ENCODE peak calls at places on chromosome 15, in eight cellular contexts. P is HL-60; D is left cardiac atrium; H is globus pallidus; X is AG04450; Y is lower lobe of right lung; G is activated T-helper 1 cell treated with anti-CD3 and anti-CD28 coated beads, Interleukin-12 subunit alpha, Interleukin-12 subunit beta, Interleukin-2, Interleukin-4 antibody, amounts not matched to agents 30 ng/mL and 10 ng/mL and 1 ng/mL, durations not matched to agents 14 hours and 24 hours and 36 hours; M is stimulated activated CD8-positive, alpha-beta memory T cell treated with anti-CD3 and anti-CD28 coated beads, Interleukin-15, amount 100 ng/mL, for 24 hours. F is an unnamed sample.

GRCh38 chr15:48406911-48407310 is 75.7 kb downstream of the DUT start:
- DNase-seq in P (no peak), D (no peak), H (no peak), X (no peak), Y (no peak), G (no peak), M (no peak), F (no peak)

GRCh38 chr15:42138411-42138810 is 18.0 kb downstream of the PLA2G4F start:
- DNase-seq in P (no peak), D (no peak), H (no peak), X (no peak), Y (no peak), G (no peak), M (no peak), F (no peak)

GRCh38 chr15:62883938-62884479 is 158.5 kb upstream of the TPM1 start:
- DNase-seq in P (no peak), D (no peak), H (no peak), X (peak), Y (no peak), G (no peak), M (no peak), F (no peak)

GRCh38 chr15:50996641-50997040 is 88.2 kb downstream of the AP4E1 start:
- DNase-seq in P (no peak), D (no peak), H (no peak), X (peak), Y (no peak), G (no peak), M (no peak), F (no peak)

GRCh38 chr15:63905558-63906265 is 72.0 kb upstream of the HERC1 start:
- DNase-seq in P (no peak), D (no peak), H (no peak), X (no peak), Y (no peak), G (no peak), M (no peak), F (no peak)

GRCh38 chr15:48967336-48967735 is 3.6 kb upstream of the SHC4 start:
- DNase-seq in P (no peak), D (no peak), H (no peak), X (no peak), Y (no peak), G (no peak), M (no peak), F (no peak)

GRCh38 chr15:98689431-98689861 is 41.1 kb downstream of the IGF1R start:
- DNase-seq in P (no peak), D (no peak), H (no peak), X (no peak), Y (no peak), G (no peak), M (no peak), F (no peak)

GRCh38 chr15:100547961-100548360 is 19.2 kb upstream of the CERS3 start:
- DNase-seq in P (no peak), D (no peak), H (no peak), X (no peak), Y (no peak), G (no peak), M (no peak), F (no peak)

GRCh38 chr15:59299919-59300617 is 72.6 kb downstream of the MYO1E start:
- DNase-seq in P (peak), D (peak), H (peak), X (peak), Y (peak), G (peak), M (peak), F (no peak)

GRCh38 chr15:50145451-50145872 is 26.4 kb upstream of the ATP8B4 start:
- DNase-seq in P (peak), D (no peak), H (peak), X (peak), Y (no peak), G (no peak), M (no peak), F (no peak)

GRCh38 chr15:47870300-47870955 is 153.1 kb downstream of the SEMA6D start:
- DNase-seq in P (no peak), D (no peak), H (no peak), X (no peak), Y (no peak), G (no peak), M (no peak), F (no peak)

GRCh38 chr15:72133211-72133610 is 15.0 kb downstream of the SENP8 start:
- DNase-seq in P (no peak), D (no peak), H (no peak), X (no peak), Y (no peak), G (no peak), M (no peak), F (no peak)

GRCh38 chr15:27805261-27806220 is 293.6 kb downstream of the OCA2 start:
- DNase-seq in P (no peak), D (no peak), H (no peak), X (no peak), Y (no peak), G (no peak), M (no peak), F (no peak)

GRCh38 chr15:63977102-63977501 is 69.2 kb downstream of the DAPK2 start:
- DNase-seq in P (no peak), D (no peak), H (no peak), X (no peak), Y (no peak), G (no peak), M (no peak), F (no peak)

GRCh38 chr15:42371125-42371524 is 11.8 kb downstream of the CAPN3 start:
- DNase-seq in P (peak), D (no peak), H (no peak), X (no peak), Y (no peak), G (no peak), M (no peak), F (no peak)

GRCh38 chr15:46461416-46461815 is 826.6 kb downstream of the SQOR start:
- DNase-seq in P (no peak), D (no peak), H (no peak), X (no peak), Y (no peak), G (no peak), M (no peak), F (no peak)

GRCh38 chr15:70201376-70201775 is 103.7 kb upstream of the TLE3 start:
- DNase-seq in P (no peak), D (no peak), H (no peak), X (no peak), Y (no peak), G (no peak), M (no peak), F (no peak)

GRCh38 chr15:78749831-78750230 is 61.4 kb downstream of the ADAMTS7 start:
- DNase-seq in P (no peak), D (no peak), H (no peak), X (no peak), Y (no peak), G (no peak), M (no peak), F (no peak)

GRCh38 chr15:22966321-22967083 is 13.7 kb downstream of the CYFIP1 start:
- DNase-seq in P (no peak), D (no peak), H (no peak), X (no peak), Y (no peak), G (no peak), M (no peak), F (no peak)

GRCh38 chr15:39051931-39052705 is 487.5 kb upstream of the RASGRP1 start:
- DNase-seq in P (no peak), D (no peak), H (no peak), X (no peak), Y (no peak), G (no peak), M (no peak), F (no peak)

GRCh38 chr15:31843426-31844055 is 186.8 kb upstream of the CHRNA7 start:
- DNase-seq in P (no peak), D (no peak), H (peak), X (no peak), Y (no peak), G (no peak), M (no peak), F (no peak)

GRCh38 chr15:71448688-71449114 is 333.4 kb downstream of the THSD4 start:
- DNase-seq in P (no peak), D (no peak), H (peak), X (no peak), Y (no peak), G (no peak), M (no peak), F (no peak)

GRCh38 chr15:47351501-47351900 is 365.8 kb upstream of the SEMA6D start:
- DNase-seq in P (no peak), D (no peak), H (no peak), X (no peak), Y (no peak), G (no peak), M (no peak), F (no peak)

GRCh38 chr15:89593018-89593417 is 17.7 kb downstream of the TICRR start:
- DNase-seq in P (no peak), D (no peak), H (no peak), X (no peak), Y (no peak), G (no peak), M (no peak), F (no peak)

GRCh38 chr15:52326758-52327157 is 31.2 kb upstream of the MYO5C start:
- DNase-seq in P (no peak), D (no peak), H (no peak), X (no peak), Y (no peak), G (no peak), M (no peak), F (no peak)

GRCh38 chr15:78284758-78285157 is 14.7 kb downstream of the SKIC8 start:
- DNase-seq in P (no peak), D (no peak), H (no peak), X (no peak), Y (no peak), G (no peak), M (no peak), F (no peak)

GRCh38 chr15:43150171-43150929 is 17.0 kb downstream of the TMEM62 start:
- DNase-seq in P (no peak), D (no peak), H (no peak), X (peak), Y (no peak), G (no peak), M (no peak), F (no peak)

GRCh38 chr15:43749690-43750345 is 3.6 kb downstream of the PDIA3 start:
- DNase-seq in P (no peak), D (no peak), H (no peak), X (no peak), Y (peak), G (peak), M (no peak), F (no peak)

GRCh38 chr15:62888628-62889027 is 153.9 kb upstream of the TPM1 start:
- DNase-seq in P (no peak), D (no peak), H (no peak), X (no peak), Y (no peak), G (no peak), M (no peak), F (no peak)

GRCh38 chr15:45715528-45715927 is 80.7 kb downstream of the SQOR start:
- DNase-seq in P (no peak), D (no peak), H (no peak), X (no peak), Y (no peak), G (no peak), M (no peak), F (no peak)

GRCh38 chr15:64216722-64217428 is 54.1 kb upstream of the PPIB start:
- DNase-seq in P (no peak), D (peak), H (peak), X (no peak), Y (no peak), G (no peak), M (no peak), F (no peak)

GRCh38 chr15:90588427-90588826 is 58.7 kb downstream of the CRTC3 start:
- DNase-seq in P (no peak), D (no peak), H (peak), X (peak), Y (no peak), G (no peak), M (no peak), F (no peak)

GRCh38 chr15:60062826-60063225 is 58.7 kb downstream of the FOXB1 start:
- DNase-seq in P (no peak), D (no peak), H (no peak), X (peak), Y (no peak), G (no peak), M (no peak), F (no peak)

GRCh38 chr15:34160735-34161134 is 49.2 kb downstream of the KATNBL1 start:
- DNase-seq in P (no peak), D (no peak), H (no peak), X (no peak), Y (no peak), G (no peak), M (no peak), F (no peak)

GRCh38 chr15:50024183-50024795 is 94.7 kb downstream of the ATP8B4 start:
- DNase-seq in P (no peak), D (no peak), H (no peak), X (no peak), Y (no peak), G (no peak), M (no peak), F (no peak)

GRCh38 chr15:78739996-78740903 is 71.0 kb downstream of the ADAMTS7 start:
- DNase-seq in P (peak), D (no peak), H (no peak), X (no peak), Y (peak), G (peak), M (no peak), F (no peak)

F was measured in D721Med.